ENCODE peak calls at places on chromosomes 11 and 22, in four cellular contexts. D is heart left ventricle, V is neuronal stem cell, N is non-pigmented ciliary epithelial cell. Z is an unnamed sample.

GRCh38 chr11:74417379-74417804 is 19.2 kb upstream of the PGM2L1 start:
- DNase-seq in N (no peak), V (no peak), D (no peak), Z (no peak)

GRCh38 chr11:96257972-96258951 is 84.7 kb downstream of the MAML2 start:
- DNase-seq in N (no peak), V (no peak), D (no peak), Z (no peak)

GRCh38 chr22:44442186-44442465 is 55.9 kb downstream of the RTL6 start:
- DNase-seq in N (no peak), V (no peak), D (no peak), Z (no peak)

GRCh38 chr11:910044-910588 is 494 bp downstream of the CHID1 start:
- DNase-seq in D (no peak), N (no peak), V (no peak), Z (no peak)

GRCh38 chr11:92929168-92930053 is 40.0 kb upstream of the MTNR1B start:
- DNase-seq in V (no peak), D (no peak), N (no peak), Z (no peak)

GRCh38 chr11:113906515-113906914 is 1.9 kb downstream of the HTR3B start:
- DNase-seq in N (no peak), V (no peak), D (no peak), Z (peak; percentile 47)

GRCh38 chr11:117545706-117546105 is 218.1 kb downstream of the CEP164 start:
- DNase-seq in D (peak; percentile 22), N (no peak), V (no peak), Z (no peak)

GRCh38 chr11:22193348-22194051 is 615 bp downstream of the ANO5 start:
- DNase-seq in V (peak; percentile 47), D (peak; percentile 63), N (no peak), Z (peak; percentile 45)

GRCh38 chr22:38872831-38873248 is 824 bp upstream of the CBX6 start:
- DNase-seq in V (no peak), N (no peak), D (peak; percentile 82), Z (peak; percentile 62)

GRCh38 chr22:47623740-47624103 is 861.3 kb downstream of the TBC1D22A start:
- DNase-seq in D (no peak), N (no peak), V (no peak), Z (no peak)

GRCh38 chr22:24427500-24428164 is at the start of gene ADORA2A:
- DNase-seq in D (peak; percentile 77), V (no peak), N (no peak), Z (peak; percentile 30)

Z was measured in right lobe of liver.